ENCODE peak calls at places on chromosome 21, in four cellular contexts. H is cardiac muscle cell, C is MCF 10A, Y is kidney epithelial cell. R is an unnamed sample.

GRCh38 chr21:42319851-42320602 is 4.8 kb upstream of the TFF3 start:
- DNase-seq in H (no peak), C (no peak), Y (no peak), R (no peak)

GRCh38 chr21:25563399-25564116 is 43.7 kb downstream of the MRPL39 start:
- DNase-seq in Y (no peak), H (peak; percentile 58), C (no peak), R (no peak)

GRCh38 chr21:46323227-46323709 is 402 bp downstream of the C21orf58 start:
- DNase-seq in Y (no peak), C (no peak), H (no peak), R (no peak)

GRCh38 chr21:43727571-43728466 is 8.9 kb downstream of the PDXK start:
- DNase-seq in H (peak; percentile 48), Y (no peak), C (peak; percentile 57), R (no peak)

GRCh38 chr21:15741510-15741909 is 11.7 kb downstream of the USP25 start:
- DNase-seq in Y (no peak), C (peak; percentile 45), H (peak; percentile 40), R (no peak)

GRCh38 chr21:46621457-46622182 is 13.9 kb upstream of the PRMT2 start:
- DNase-seq in Y (no peak), C (no peak), H (no peak), R (no peak)

GRCh38 chr21:42559326-42559725 is 45.7 kb downstream of the SLC37A1 start:
- DNase-seq in C (no peak), H (no peak), Y (no peak), R (no peak)

GRCh38 chr21:21156919-21157318 is 158.7 kb downstream of the NCAM2 start:
- DNase-seq in C (no peak), Y (no peak), H (peak; percentile 10), R (no peak)

GRCh38 chr21:42974832-42975820 is 764 bp downstream of the PKNOX1 start:
- DNase-seq in C (peak; percentile 52), H (peak; percentile 80), Y (no peak), R (peak; percentile 28)

GRCh38 chr21:35274923-35275322 is 225.8 kb upstream of the RUNX1 start:
- DNase-seq in Y (no peak), C (no peak), H (no peak), R (no peak)

GRCh38 chr21:42019706-42020105 is 9.5 kb upstream of the ZBTB21 start:
- DNase-seq in Y (no peak), C (no peak), H (no peak), R (no peak)

GRCh38 chr21:39738566-39738965 is 6.4 kb upstream of the IGSF5 start:
- DNase-seq in H (no peak), C (no peak), Y (no peak), R (no peak)

GRCh38 chr21:42843021-42843420 is 36.3 kb downstream of the WDR4 start:
- DNase-seq in H (no peak), C (no peak), Y (no peak), R (no peak)

GRCh38 chr21:35096959-35097358 is 47.9 kb upstream of the RUNX1 start:
- DNase-seq in H (no peak), Y (no peak), C (no peak), R (no peak)

GRCh38 chr21:33229776-33230517 is at the start of gene IFNAR2:
- DNase-seq in C (peak; percentile 54), Y (no peak), H (peak; percentile 70), R (peak; percentile 37)

GRCh38 chr21:34147835-34148804 is 74.7 kb downstream of the MRPS6 start:
- DNase-seq in H (peak; percentile 20), Y (no peak), C (no peak), R (no peak)

GRCh38 chr21:25579402-25580016 is 27.8 kb downstream of the MRPL39 start:
- DNase-seq in C (no peak), H (no peak), Y (no peak), R (no peak)

GRCh38 chr21:21200103-21200938 is 202.1 kb downstream of the NCAM2 start:
- DNase-seq in Y (peak; percentile 93), H (peak; percentile 98), C (peak; percentile 93), R (peak; percentile 55)

GRCh38 chr21:27393726-27394125 is 426.8 kb upstream of the ADAMTS5 start:
- DNase-seq in C (no peak), Y (no peak), H (no peak), R (no peak)

GRCh38 chr21:42466700-42467612 is 29.1 kb downstream of the RSPH1 start:
- DNase-seq in H (peak; percentile 37), Y (no peak), C (peak; percentile 26), R (no peak)

GRCh38 chr21:25515484-25516405 is 91.5 kb downstream of the MRPL39 start:
- DNase-seq in H (no peak), C (no peak), Y (no peak), R (no peak)

GRCh38 chr21:15421521-15421920 is 308.3 kb upstream of the USP25 start:
- DNase-seq in C (peak; percentile 73), Y (no peak), H (no peak), R (no peak)

GRCh38 chr21:34844033-34844923 is 175.5 kb downstream of the CLIC6 start:
- DNase-seq in H (peak; percentile 45), C (peak; percentile 76), Y (no peak), R (no peak)

GRCh38 chr21:8989883-8990325 is 1531.5 kb upstream of the TPTE start:
- DNase-seq in H (no peak), Y (no peak), C (no peak), R (no peak)

GRCh38 chr21:41894511-41894910 is 15.4 kb upstream of the PRDM15 start:
- DNase-seq in Y (no peak), C (no peak), H (no peak), R (no peak)

GRCh38 chr21:26127918-26128317 is 42.7 kb downstream of the APP start:
- DNase-seq in Y (no peak), H (peak; percentile 45), C (peak; percentile 59), R (no peak)

GRCh38 chr21:35206141-35207125 is 157.3 kb upstream of the RUNX1 start:
- DNase-seq in Y (no peak), C (peak; percentile 51), H (no peak), R (no peak)

GRCh38 chr21:42330380-42331336 is 15.4 kb upstream of the TFF3 start:
- DNase-seq in Y (no peak), H (no peak), C (no peak), R (no peak)

GRCh38 chr21:45108808-45109800 is 34.7 kb downstream of the ADARB1 start:
- DNase-seq in C (no peak), H (no peak), Y (no peak), R (no peak)

GRCh38 chr21:45110873-45111624 is 36.7 kb downstream of the ADARB1 start:
- DNase-seq in C (no peak), H (no peak), Y (no peak), R (no peak)

GRCh38 chr21:45111703-45112102 is 37.3 kb downstream of the ADARB1 start:
- DNase-seq in C (no peak), Y (no peak), H (no peak), R (no peak)

GRCh38 chr21:45108034-45108790 is 33.8 kb downstream of the ADARB1 start:
- DNase-seq in C (no peak), Y (no peak), H (no peak), R (no peak)

GRCh38 chr21:45109831-45110492 is 35.6 kb downstream of the ADARB1 start:
- DNase-seq in Y (peak; percentile 14), C (no peak), H (no peak), R (no peak)
- TF ChIP-seq CTCF in Y (no peak), C (no peak), H (no peak), R (no peak)

DNA sequence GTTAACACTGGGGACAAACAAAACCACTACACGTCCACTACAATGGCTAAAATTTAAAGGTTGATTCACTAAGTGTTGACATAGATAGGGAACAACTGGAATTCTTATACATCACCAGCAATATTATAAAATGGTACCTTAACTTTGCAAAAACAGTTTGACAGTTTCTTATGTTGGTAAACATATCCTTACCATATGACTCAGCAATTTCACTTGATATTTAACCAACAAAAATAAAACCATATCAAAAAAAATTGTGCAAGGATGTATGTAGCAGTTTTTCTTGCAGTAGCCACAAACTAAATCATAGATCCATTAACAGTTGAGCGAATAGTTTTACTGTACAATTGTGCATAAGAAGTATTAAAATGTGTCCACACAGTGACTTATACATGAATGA is 5.3 kb upstream of the HSPA13 start:
- DNase-seq in H (no peak), Y (no peak), C (no peak), R (no peak)
- TF ChIP-seq CTCF in H (no peak), Y (no peak), C (no peak), R (no peak)

DNA sequence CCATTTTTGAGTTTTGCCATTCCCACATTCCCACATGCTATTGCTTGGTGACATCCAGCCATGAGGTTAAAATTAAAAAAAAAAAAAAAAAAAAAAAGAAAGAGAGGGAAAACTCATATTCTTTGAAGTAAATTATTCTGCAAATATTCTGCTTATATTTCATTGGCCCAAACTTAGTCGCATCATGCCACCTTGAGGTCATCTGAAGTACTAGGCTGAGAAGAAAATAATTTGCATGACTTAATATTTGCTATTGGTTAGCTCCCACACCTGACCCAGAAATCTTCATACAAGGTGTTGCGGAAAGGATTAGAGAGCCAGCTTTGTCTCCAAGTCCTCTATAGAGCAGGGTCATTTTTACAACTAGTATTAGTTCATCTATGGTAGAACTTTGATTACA is 2206.0 kb downstream of the MRPL39 start:
- DNase-seq in C (peak; percentile 45), H (peak; percentile 2), Y (no peak), R (no peak)
- TF ChIP-seq CTCF in C (peak; percentile 13), H (no peak), Y (no peak), R (no peak)

GRCh38 chr21:36725793-36726386 is 27.0 kb downstream of the SIM2 start:
- DNase-seq in H (no peak), Y (no peak), C (no peak), R (no peak)

GRCh38 chr21:36730291-36731281 is 31.7 kb downstream of the SIM2 start:
- DNase-seq in H (no peak), Y (no peak), C (no peak), R (no peak)

GRCh38 chr21:36729301-36729970 is 30.5 kb downstream of the SIM2 start:
- DNase-seq in C (no peak), H (no peak), Y (no peak), R (no peak)

GRCh38 chr21:36728371-36729111 is 29.6 kb downstream of the SIM2 start:
- DNase-seq in Y (peak; percentile 29), H (no peak), C (no peak), R (no peak)

GRCh38 chr21:36727886-36728285 is 29.0 kb downstream of the SIM2 start:
- DNase-seq in H (no peak), C (no peak), Y (no peak), R (no peak)
- TF ChIP-seq CTCF in H (peak; percentile 8), C (no peak), Y (no peak), R (no peak)

GRCh38 chr21:31622397-31622796 is 37.1 kb upstream of the SOD1 start:
- DNase-seq in C (no peak), H (no peak), Y (no peak), R (no peak)

GRCh38 chr21:31618696-31619430 is 40.6 kb upstream of the SOD1 start:
- DNase-seq in Y (no peak), H (no peak), C (no peak), R (no peak)

GRCh38 chr21:31624961-31625491 is 34.5 kb upstream of the SOD1 start:
- DNase-seq in C (no peak), H (no peak), Y (no peak), R (no peak)

GRCh38 chr21:31624181-31624580 is 35.3 kb upstream of the SOD1 start:
- DNase-seq in Y (no peak), H (no peak), C (no peak), R (no peak)

GRCh38 chr21:31623664-31624063 is 35.8 kb upstream of the SOD1 start:
- DNase-seq in C (no peak), H (no peak), Y (no peak), R (no peak)
- TF ChIP-seq CTCF in C (no peak), H (no peak), Y (peak; percentile 30), R (no peak)

GRCh38 chr21:17146426-17146825 is 366.4 kb upstream of the CXADR start:
- DNase-seq in C (no peak), Y (no peak), H (no peak), R (no peak)
- TF ChIP-seq CTCF in C (no peak), Y (no peak), H (no peak), R (no peak)

GRCh38 chr21:38669186-38669585 is 136.5 kb upstream of the ETS2 start:
- DNase-seq in Y (no peak), H (peak; percentile 60), C (peak; percentile 48), R (no peak)
- TF ChIP-seq CTCF in Y (peak; percentile 61), H (peak; percentile 61), C (peak; percentile 48), R (no peak)

R was measured in omental fat pad.